ENCODE peak calls at places on chromosomes 2 and 18, in eight cellular contexts. One of them, this sample, is unnamed.

GRCh38 chr2:6353669-6354068 is 512.0 kb downstream of the CMPK2 start:
- DNase-seq in NCI-H82: no peak
- DNase-seq in left ventricle myocardium inferior: no peak
- DNase-seq in hypothalamus: no peak
- DNase-seq in activated CD8-positive, alpha-beta memory T cell treated with anti-CD3 and anti-CD28 coated beads for 4 hours: no peak
- DNase-seq in ACHN: no peak
- DNase-seq in HCT116: no peak
- DNase-seq in effector memory CD8-positive, alpha-beta T cell: no peak
- DNase-seq in this sample: no peak

GRCh38 chr18:25097119-25098114 is 254.5 kb downstream of the ZNF521 start:
- DNase-seq in hypothalamus: no peak
- DNase-seq in ACHN: no peak
- DNase-seq in effector memory CD8-positive, alpha-beta T cell: no peak
- DNase-seq in left ventricle myocardium inferior: no peak
- DNase-seq in activated CD8-positive, alpha-beta memory T cell treated with anti-CD3 and anti-CD28 coated beads for 4 hours: no peak
- DNase-seq in HCT116: no peak
- DNase-seq in NCI-H82: no peak
- DNase-seq in this sample: no peak

GRCh38 chr18:48607049-48607984 is 68.5 kb downstream of the CTIF start:
- DNase-seq in effector memory CD8-positive, alpha-beta T cell: no peak
- DNase-seq in NCI-H82: no peak
- DNase-seq in activated CD8-positive, alpha-beta memory T cell treated with anti-CD3 and anti-CD28 coated beads for 4 hours: no peak
- DNase-seq in left ventricle myocardium inferior: peak; percentile 53
- DNase-seq in hypothalamus: no peak
- DNase-seq in ACHN: peak; percentile 91
- DNase-seq in HCT116: no peak
- DNase-seq in this sample: no peak

GRCh38 chr2:47043142-47043890 is 111.8 kb downstream of the STPG4 start:
- DNase-seq in activated CD8-positive, alpha-beta memory T cell treated with anti-CD3 and anti-CD28 coated beads for 4 hours: no peak
- DNase-seq in HCT116: peak; percentile 83
- DNase-seq in ACHN: peak; percentile 97
- DNase-seq in NCI-H82: peak; percentile 90
- DNase-seq in left ventricle myocardium inferior: peak; percentile 61
- DNase-seq in effector memory CD8-positive, alpha-beta T cell: no peak
- DNase-seq in hypothalamus: no peak
- DNase-seq in this sample: no peak

GRCh38 chr18:79900610-79901570 is 50.6 kb downstream of the SLC66A2 start:
- DNase-seq in ACHN: no peak
- DNase-seq in HCT116: no peak
- DNase-seq in hypothalamus: no peak
- DNase-seq in activated CD8-positive, alpha-beta memory T cell treated with anti-CD3 and anti-CD28 coated beads for 4 hours: no peak
- DNase-seq in NCI-H82: no peak
- DNase-seq in left ventricle myocardium inferior: no peak
- DNase-seq in effector memory CD8-positive, alpha-beta T cell: no peak
- DNase-seq in this sample: no peak

GRCh38 chr2:44974064-44974715 is 32.7 kb downstream of the SIX3 start:
- DNase-seq in left ventricle myocardium inferior: no peak
- DNase-seq in HCT116: peak; percentile 73
- DNase-seq in activated CD8-positive, alpha-beta memory T cell treated with anti-CD3 and anti-CD28 coated beads for 4 hours: no peak
- DNase-seq in effector memory CD8-positive, alpha-beta T cell: no peak
- DNase-seq in hypothalamus: no peak
- DNase-seq in NCI-H82: peak; percentile 96
- DNase-seq in ACHN: peak; percentile 74
- DNase-seq in this sample: peak; percentile 71

GRCh38 chr18:62590799-62591640 is 68.2 kb downstream of the ZCCHC2 start:
- DNase-seq in NCI-H82: no peak
- DNase-seq in ACHN: no peak
- DNase-seq in activated CD8-positive, alpha-beta memory T cell treated with anti-CD3 and anti-CD28 coated beads for 4 hours: no peak
- DNase-seq in effector memory CD8-positive, alpha-beta T cell: no peak
- DNase-seq in hypothalamus: no peak
- DNase-seq in left ventricle myocardium inferior: no peak
- DNase-seq in HCT116: no peak
- DNase-seq in this sample: no peak

GRCh38 chr2:217628061-217628460 is 374.7 kb downstream of the TNS1 start:
- DNase-seq in left ventricle myocardium inferior: no peak
- DNase-seq in ACHN: no peak
- DNase-seq in HCT116: no peak
- DNase-seq in activated CD8-positive, alpha-beta memory T cell treated with anti-CD3 and anti-CD28 coated beads for 4 hours: no peak
- DNase-seq in effector memory CD8-positive, alpha-beta T cell: no peak
- DNase-seq in NCI-H82: peak; percentile 17
- DNase-seq in hypothalamus: no peak
- DNase-seq in this sample: no peak

GRCh38 chr2:203706403-203706802 is at the start of gene CD28:
- DNase-seq in left ventricle myocardium inferior: no peak
- DNase-seq in ACHN: no peak
- DNase-seq in HCT116: no peak
- DNase-seq in NCI-H82: no peak
- DNase-seq in activated CD8-positive, alpha-beta memory T cell treated with anti-CD3 and anti-CD28 coated beads for 4 hours: peak; percentile 68
- DNase-seq in hypothalamus: no peak
- DNase-seq in effector memory CD8-positive, alpha-beta T cell: peak; percentile 82
- DNase-seq in this sample: no peak

GRCh38 chr2:138475394-138475793 is 26.2 kb upstream of the SPOPL start:
- DNase-seq in left ventricle myocardium inferior: no peak
- DNase-seq in activated CD8-positive, alpha-beta memory T cell treated with anti-CD3 and anti-CD28 coated beads for 4 hours: no peak
- DNase-seq in ACHN: no peak
- DNase-seq in HCT116: no peak
- DNase-seq in effector memory CD8-positive, alpha-beta T cell: no peak
- DNase-seq in NCI-H82: no peak
- DNase-seq in hypothalamus: no peak
- DNase-seq in this sample: no peak

GRCh38 chr18:26190506-26190905 is 35.7 kb upstream of the TAF4B start:
- DNase-seq in hypothalamus: no peak
- DNase-seq in HCT116: no peak
- DNase-seq in NCI-H82: no peak
- DNase-seq in activated CD8-positive, alpha-beta memory T cell treated with anti-CD3 and anti-CD28 coated beads for 4 hours: peak; percentile 16
- DNase-seq in effector memory CD8-positive, alpha-beta T cell: peak; percentile 18
- DNase-seq in ACHN: peak; percentile 39
- DNase-seq in left ventricle myocardium inferior: no peak
- DNase-seq in this sample: no peak

GRCh38 chr18:68925268-68925667 is 127.4 kb downstream of the CCDC102B start:
- DNase-seq in activated CD8-positive, alpha-beta memory T cell treated with anti-CD3 and anti-CD28 coated beads for 4 hours: no peak
- DNase-seq in left ventricle myocardium inferior: no peak
- DNase-seq in NCI-H82: peak; percentile 34
- DNase-seq in ACHN: peak; percentile 2
- DNase-seq in HCT116: no peak
- DNase-seq in effector memory CD8-positive, alpha-beta T cell: no peak
- DNase-seq in hypothalamus: no peak
- DNase-seq in this sample: no peak

GRCh38 chr2:70977605-70978205 is 725 bp upstream of the ANKRD53 start:
- DNase-seq in ACHN: peak; percentile 84
- DNase-seq in HCT116: no peak
- DNase-seq in effector memory CD8-positive, alpha-beta T cell: no peak
- DNase-seq in hypothalamus: no peak
- DNase-seq in left ventricle myocardium inferior: no peak
- DNase-seq in activated CD8-positive, alpha-beta memory T cell treated with anti-CD3 and anti-CD28 coated beads for 4 hours: no peak
- DNase-seq in NCI-H82: no peak
- DNase-seq in this sample: no peak